ENCODE peak calls at places on chromosomes 11 and 22, in four cellular contexts. One of them, this sample, is unnamed.

GRCh38 chr11:36296925-36297604 is 977 bp downstream of the PRR5L start:
- DNase-seq in psoas muscle: no peak
- DNase-seq in astrocyte: peak
- DNase-seq in A549: no peak
- DNase-seq in this sample: no peak

GRCh38 chr11:129950319-129951034 is 52.2 kb downstream of the PRDM10 start:
- DNase-seq in psoas muscle: peak
- DNase-seq in astrocyte: peak
- DNase-seq in A549: no peak
- DNase-seq in this sample: no peak

GRCh38 chr11:118175031-118175531 is 1.4 kb downstream of the SCN2B start:
- DNase-seq in astrocyte: peak
- DNase-seq in psoas muscle: no peak
- DNase-seq in A549: no peak
- DNase-seq in this sample: no peak

GRCh38 chr11:19275496-19275895 is 34.8 kb upstream of the E2F8 start:
- DNase-seq in astrocyte: no peak
- DNase-seq in A549: peak
- DNase-seq in psoas muscle: no peak
- DNase-seq in this sample: no peak

GRCh38 chr11:78657441-78657840 is 82.8 kb upstream of the NARS2 start:
- DNase-seq in A549: no peak
- DNase-seq in psoas muscle: no peak
- DNase-seq in astrocyte: no peak
- DNase-seq in this sample: no peak

GRCh38 chr22:50473088-50473487 is 1.7 kb downstream of the SBF1 start:
- DNase-seq in A549: peak
- DNase-seq in psoas muscle: no peak
- DNase-seq in astrocyte: no peak
- DNase-seq in this sample: peak

GRCh38 chr11:103659138-103659734 is 377.2 kb upstream of the DDI1 start:
- DNase-seq in psoas muscle: no peak
- DNase-seq in A549: no peak
- DNase-seq in astrocyte: no peak
- DNase-seq in this sample: no peak

GRCh38 chr11:19345519-19345847 is 104.7 kb upstream of the E2F8 start:
- DNase-seq in psoas muscle: peak
- DNase-seq in A549: no peak
- DNase-seq in astrocyte: no peak
- DNase-seq in this sample: no peak

GRCh38 chr11:46308632-46309419 is 31.4 kb downstream of the CREB3L1 start:
- DNase-seq in astrocyte: no peak
- DNase-seq in psoas muscle: peak
- DNase-seq in A549: peak
- DNase-seq in this sample: peak

GRCh38 chr11:13137778-13138400 is 128.8 kb downstream of the RASSF10 start:
- DNase-seq in A549: no peak
- DNase-seq in astrocyte: peak
- DNase-seq in psoas muscle: no peak
- DNase-seq in this sample: no peak

GRCh38 chr11:14537134-14537599 is 17.0 kb upstream of the PSMA1 start:
- DNase-seq in astrocyte: no peak
- DNase-seq in A549: peak
- DNase-seq in psoas muscle: no peak
- DNase-seq in this sample: peak

GRCh38 chr11:79026803-79027445 is 413.9 kb downstream of the TENM4 start:
- DNase-seq in astrocyte: peak
- DNase-seq in A549: no peak
- DNase-seq in psoas muscle: no peak
- DNase-seq in this sample: no peak

GRCh38 chr22:42680648-42681047 is 31.5 kb upstream of the CYB5R3 start:
- DNase-seq in psoas muscle: peak
- DNase-seq in astrocyte: peak
- DNase-seq in A549: peak
- DNase-seq in this sample: no peak

GRCh38 chr11:65736810-65737209 is 16.2 kb upstream of the RNASEH2C start:
- DNase-seq in A549: no peak
- DNase-seq in psoas muscle: no peak
- DNase-seq in astrocyte: no peak
- DNase-seq in this sample: no peak

GRCh38 chr11:1301220-1302000 is 8.0 kb downstream of the TOLLIP start:
- DNase-seq in psoas muscle: no peak
- DNase-seq in astrocyte: no peak
- DNase-seq in A549: no peak
- DNase-seq in this sample: no peak

GRCh38 chr11:129042503-129042902 is 99.8 kb upstream of the TP53AIP1 start:
- DNase-seq in A549: no peak
- DNase-seq in psoas muscle: no peak
- DNase-seq in astrocyte: no peak
- DNase-seq in this sample: no peak

GRCh38 chr11:116312560-116313340 is 460.0 kb downstream of the BUD13 start:
- DNase-seq in A549: no peak
- DNase-seq in astrocyte: peak
- DNase-seq in psoas muscle: peak
- DNase-seq in this sample: no peak

GRCh38 chr22:47294222-47294532 is 531.7 kb downstream of the TBC1D22A start:
- DNase-seq in psoas muscle: no peak
- DNase-seq in A549: no peak
- DNase-seq in astrocyte: peak
- DNase-seq in this sample: no peak

GRCh38 chr22:37549704-37550059 is 10.6 kb upstream of the CDC42EP1 start:
- DNase-seq in psoas muscle: peak
- DNase-seq in astrocyte: peak
- DNase-seq in A549: no peak
- DNase-seq in this sample: no peak

GRCh38 chr11:86812322-86812670 is 12.0 kb downstream of the PRSS23 start:
- DNase-seq in psoas muscle: no peak
- DNase-seq in A549: no peak
- DNase-seq in astrocyte: no peak
- DNase-seq in this sample: no peak

GRCh38 chr22:40345271-40345670 is 1.0 kb upstream of the ADSL start:
- DNase-seq in A549: no peak
- DNase-seq in psoas muscle: no peak
- DNase-seq in astrocyte: peak
- DNase-seq in this sample: peak
- H3K4me3 ChIP-seq in A549: peak
- H3K4me3 ChIP-seq in psoas muscle: peak
- H3K4me3 ChIP-seq in astrocyte: peak
- H3K4me3 ChIP-seq in this sample: peak

DNA sequence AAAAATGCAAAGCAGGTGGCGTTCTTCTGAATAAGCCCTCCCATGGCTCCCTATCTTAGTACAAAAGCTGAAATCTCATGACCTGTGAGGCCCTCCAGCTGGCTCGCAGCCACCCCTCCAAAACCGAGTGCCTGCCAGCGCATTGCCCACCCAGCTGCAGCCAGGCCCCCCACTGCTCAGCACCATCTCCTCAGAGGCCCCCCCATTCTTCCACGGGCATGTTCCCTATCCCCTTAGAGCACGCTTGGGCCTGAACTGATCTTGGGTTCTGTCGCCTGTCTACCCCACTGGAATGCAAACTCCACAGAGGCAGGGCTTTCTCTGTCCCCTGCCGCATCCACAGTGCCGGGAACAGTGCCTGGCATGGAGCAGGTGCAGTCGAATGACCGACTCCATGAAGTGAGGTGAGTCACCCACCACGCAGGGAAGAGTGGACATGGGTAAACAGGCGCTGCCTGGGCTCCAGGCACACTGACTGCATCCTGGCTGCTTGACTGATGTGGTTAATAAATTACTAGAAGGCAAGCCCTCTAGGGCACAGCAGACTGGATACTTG is 11.3 kb upstream of the EFCAB6 start:
- DNase-seq in psoas muscle: no peak
- DNase-seq in A549: peak
- DNase-seq in astrocyte: peak
- DNase-seq in this sample: no peak
- H3K27ac ChIP-seq in psoas muscle: no peak
- H3K27ac ChIP-seq in A549: peak
- H3K27ac ChIP-seq in astrocyte: no peak
- H3K27ac ChIP-seq in this sample: no peak

GRCh38 chr11:71252782-71253730 is 679 bp upstream of the SHANK2 start:
- DNase-seq in A549: peak
- DNase-seq in astrocyte: peak
- DNase-seq in psoas muscle: no peak
- DNase-seq in this sample: no peak

GRCh38 chr11:71251761-71252433 is 480 bp downstream of the SHANK2 start:
- DNase-seq in A549: peak
- DNase-seq in astrocyte: no peak
- DNase-seq in psoas muscle: no peak
- DNase-seq in this sample: no peak

GRCh38 chr11:71250512-71251158 is 1.7 kb downstream of the SHANK2 start:
- DNase-seq in astrocyte: no peak
- DNase-seq in A549: no peak
- DNase-seq in psoas muscle: no peak
- DNase-seq in this sample: no peak

GRCh38 chr11:71252434-71252781 is at the start of gene SHANK2:
- DNase-seq in astrocyte: no peak
- DNase-seq in A549: peak
- DNase-seq in psoas muscle: no peak
- DNase-seq in this sample: no peak

DNA sequence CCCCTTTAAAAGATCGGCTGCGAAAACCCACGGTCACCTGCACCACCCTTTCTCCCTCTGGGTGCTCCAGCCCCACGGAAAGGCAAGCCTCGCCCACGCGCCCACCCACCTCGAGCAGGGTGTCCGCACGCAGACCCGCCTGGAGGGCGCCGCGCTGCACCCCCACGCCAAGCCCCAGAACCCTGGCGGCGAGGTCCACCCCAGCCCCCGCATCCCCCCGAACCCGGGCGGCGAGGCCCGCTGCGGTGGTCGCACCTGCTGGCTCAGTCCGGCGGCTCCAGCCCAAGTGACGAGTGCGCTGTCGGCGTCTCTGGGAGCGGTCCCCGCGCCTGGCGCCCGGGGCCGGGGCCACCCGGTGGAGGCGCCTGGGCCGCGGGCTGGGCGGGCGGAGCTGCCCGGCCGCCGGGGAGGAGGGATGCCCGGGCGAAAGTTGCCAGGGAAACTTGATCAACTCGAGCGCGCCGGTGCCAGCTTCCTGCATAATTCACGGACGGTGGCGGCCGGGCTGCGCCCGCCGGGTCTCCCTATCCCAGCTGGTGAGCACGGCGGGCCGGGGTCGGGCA is 1.1 kb downstream of the SHANK2 start:
- DNase-seq in psoas muscle: no peak
- DNase-seq in astrocyte: no peak
- DNase-seq in A549: peak
- DNase-seq in this sample: no peak
- H3K4me3 ChIP-seq in psoas muscle: peak
- H3K4me3 ChIP-seq in astrocyte: no peak
- H3K4me3 ChIP-seq in A549: peak
- H3K4me3 ChIP-seq in this sample: no peak

GRCh38 chr11:54930930-54931329 is 224.3 kb downstream of the OR4A5 start:
- DNase-seq in astrocyte: no peak
- DNase-seq in A549: no peak
- DNase-seq in psoas muscle: no peak
- DNase-seq in this sample: no peak
- H3K27ac ChIP-seq in astrocyte: no peak
- H3K27ac ChIP-seq in A549: no peak
- H3K27ac ChIP-seq in psoas muscle: no peak
- H3K27ac ChIP-seq in this sample: no peak

GRCh38 chr22:46079093-46079860 is 71.0 kb upstream of the PPARA start:
- DNase-seq in astrocyte: no peak
- DNase-seq in A549: no peak
- DNase-seq in psoas muscle: peak
- DNase-seq in this sample: no peak
- H3K4me3 ChIP-seq in astrocyte: peak
- H3K4me3 ChIP-seq in A549: peak
- H3K4me3 ChIP-seq in psoas muscle: peak
- H3K4me3 ChIP-seq in this sample: no peak

DNA sequence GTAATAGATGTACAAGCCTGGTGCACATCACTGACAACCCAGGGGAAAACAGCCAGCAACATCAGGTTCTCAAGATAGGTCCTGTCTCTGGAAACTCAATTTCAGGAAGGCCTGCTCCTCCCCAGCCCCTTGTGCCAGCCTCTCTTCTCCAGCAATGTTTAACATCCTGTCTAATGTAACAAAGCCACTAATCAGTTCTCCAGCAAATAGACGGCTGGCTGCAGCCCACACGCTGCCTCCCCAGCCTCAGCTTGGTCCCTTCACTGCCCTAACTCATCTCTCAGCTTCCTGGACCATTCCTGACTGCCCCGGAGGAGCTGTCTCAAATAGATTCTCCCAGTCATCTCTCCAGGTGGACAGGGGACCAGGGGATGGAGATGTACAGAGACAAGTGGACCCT is 37.8 kb downstream of the RPL27A start:
- DNase-seq in A549: no peak
- DNase-seq in psoas muscle: no peak
- DNase-seq in astrocyte: no peak
- DNase-seq in this sample: no peak
- H3K27ac ChIP-seq in A549: peak
- H3K27ac ChIP-seq in psoas muscle: peak
- H3K27ac ChIP-seq in astrocyte: peak
- H3K27ac ChIP-seq in this sample: no peak

GRCh38 chr22:29621761-29622526 is 18.5 kb downstream of the NF2 start:
- DNase-seq in A549: peak
- DNase-seq in astrocyte: peak
- DNase-seq in psoas muscle: no peak
- DNase-seq in this sample: no peak
- H3K4me3 ChIP-seq in A549: peak
- H3K4me3 ChIP-seq in astrocyte: peak
- H3K4me3 ChIP-seq in psoas muscle: no peak
- H3K4me3 ChIP-seq in this sample: no peak

This sample was measured in CD4-positive, alpha-beta memory T cell.